ENCODE peak calls at places on chromosomes 2 and 18, in six cellular contexts. K, O, P, M, Q and T are unnamed samples.

GRCh38 chr2:6866239-6866745 is 585 bp upstream of the CMPK2 start:
- DNase-seq in K (peak; percentile 12), O (no peak), P (peak; percentile 32), M (no peak), Q (no peak), T (no peak)

GRCh38 chr2:104408266-104408665 is 445.6 kb upstream of the POU3F3 start:
- DNase-seq in K (no peak), O (no peak), P (peak; percentile 57), M (no peak), Q (no peak), T (no peak)

GRCh38 chr2:7758065-7758759 is 841.0 kb downstream of the RNF144A start:
- DNase-seq in K (no peak), O (no peak), P (peak; percentile 2), M (no peak), Q (no peak), T (no peak)

GRCh38 chr18:50614838-50615237 is 55.0 kb downstream of the MAPK4 start:
- DNase-seq in K (no peak), O (no peak), P (no peak), M (peak; percentile 20), Q (no peak), T (no peak)

GRCh38 chr2:151852260-151853069 is 24.2 kb upstream of the ARL5A start:
- DNase-seq in K (no peak), O (no peak), P (peak; percentile 20), M (no peak), Q (no peak), T (no peak)

GRCh38 chr2:27174638-27175037 is 25.8 kb downstream of the TCF23 start:
- DNase-seq in K (no peak), O (no peak), P (peak; percentile 19), M (no peak), Q (no peak), T (no peak)

GRCh38 chr18:27750014-27750413 is 426.9 kb downstream of the CDH2 start:
- DNase-seq in K (no peak), O (peak; percentile 49), P (peak; percentile 88), M (no peak), Q (no peak), T (no peak)

GRCh38 chr18:55477537-55478300 is 110.3 kb downstream of the TCF4 start:
- DNase-seq in K (peak; percentile 15), O (no peak), P (peak; percentile 74), M (no peak), Q (no peak), T (no peak)

GRCh38 chr18:39966275-39966674 is 1988.8 kb upstream of the PIK3C3 start:
- DNase-seq in K (no peak), O (no peak), P (no peak), M (no peak), Q (no peak), T (no peak)

GRCh38 chr2:70986499-70987189 is 8.0 kb downstream of the TEX261 start:
- DNase-seq in K (no peak), O (peak; percentile 25), P (no peak), M (no peak), Q (peak; percentile 28), T (no peak)

GRCh38 chr2:11309706-11310105 is 34.7 kb downstream of the ROCK2 start:
- DNase-seq in K (no peak), O (no peak), P (no peak), M (no peak), Q (no peak), T (no peak)

GRCh38 chr18:22439447-22439846 is 21.7 kb upstream of the CTAGE1 start:
- DNase-seq in K (no peak), O (no peak), P (peak; percentile 51), M (no peak), Q (no peak), T (no peak)

GRCh38 chr2:84899181-84899580 is 6.3 kb upstream of the TMSB10 start:
- DNase-seq in K (no peak), O (peak; percentile 28), P (no peak), M (no peak), Q (no peak), T (no peak)

GRCh38 chr2:60926751-60927568 is 45.6 kb downstream of the REL start:
- DNase-seq in K (no peak), O (no peak), P (peak; percentile 21), M (no peak), Q (no peak), T (no peak)
- H3K4me1 ChIP-seq in K (no peaks in the 10 kb centered on the region), O (peaks cover 8% of the 10 kb centered on the region), P (peaks cover 3% of the 10 kb centered on the region), M (no peaks in the 10 kb centered on the region), Q (no peaks in the 10 kb centered on the region), T (no peaks in the 10 kb centered on the region)

GRCh38 chr18:44079602-44080001 is 601.1 kb upstream of the SETBP1 start:
- DNase-seq in K (no peak), O (no peak), P (peak; percentile 96), M (no peak), Q (no peak), T (no peak)

GRCh38 chr18:44075038-44075437 is 605.6 kb upstream of the SETBP1 start:
- DNase-seq in K (no peak), O (no peak), P (no peak), M (no peak), Q (no peak), T (no peak)

DNA sequence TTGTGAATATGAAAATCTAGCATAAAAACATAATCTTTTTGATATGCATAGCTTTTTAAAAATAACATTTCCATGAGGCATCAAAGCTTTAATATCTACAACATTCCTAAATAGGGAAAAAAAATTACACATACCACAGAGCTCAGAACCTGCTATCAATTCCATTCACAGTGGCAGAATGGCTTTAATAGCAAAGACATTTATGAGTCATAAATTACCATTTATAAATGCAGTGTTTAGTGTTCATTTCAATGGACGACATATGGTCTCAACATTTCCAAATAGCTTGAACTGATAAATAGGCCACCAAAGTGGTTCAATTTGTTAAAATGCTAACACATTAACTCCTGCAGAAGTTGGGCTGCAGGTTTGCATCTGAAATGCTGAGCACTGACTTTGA is 600.6 kb upstream of the SETBP1 start:
- DNase-seq in K (no peak), O (no peak), P (peak; percentile 63), M (no peak), Q (no peak), T (no peak)
- H3K27ac ChIP-seq in K (no peak overlapping the region), O (no peak overlapping the region), P (no peak overlapping the region), M (no peak overlapping the region), Q (no peak overlapping the region), T (no peak overlapping the region)

DNA sequence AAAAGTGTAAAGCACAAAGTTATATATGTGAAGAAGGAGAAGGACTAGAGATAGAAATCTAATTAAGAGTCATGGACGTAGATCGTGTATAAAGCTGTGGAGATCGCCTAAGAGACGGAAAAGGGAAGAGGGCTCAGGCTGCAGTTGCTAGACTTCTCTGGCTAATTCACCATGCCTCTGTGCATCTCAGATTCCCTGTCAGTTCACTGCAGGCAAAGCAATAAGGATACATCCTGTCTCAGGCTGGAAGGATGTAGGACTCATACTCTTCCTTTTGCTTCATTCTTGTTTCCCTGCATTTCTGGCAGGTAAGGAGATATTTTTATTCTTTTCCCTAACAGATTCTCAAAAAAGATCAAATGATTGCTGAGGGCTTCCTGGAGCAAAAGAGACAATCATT is 112.6 kb downstream of the AP1S3 start:
- DNase-seq in K (no peak), O (no peak), P (peak; percentile 13), M (no peak), Q (no peak), T (no peak)
- H3K4me3 ChIP-seq in K (no peak overlapping the region), O (no peak overlapping the region), P (no peak overlapping the region), M (no peak overlapping the region), Q (no peak overlapping the region), T (no peak overlapping the region)

GRCh38 chr2:24352664-24353063 is 7.7 kb downstream of the ITSN2 start:
- DNase-seq in K (no peak), O (no peak), P (no peak), M (no peak), Q (no peak), T (no peak)

GRCh38 chr2:24351981-24352380 is 8.4 kb downstream of the ITSN2 start:
- DNase-seq in K (no peak), O (no peak), P (no peak), M (no peak), Q (no peak), T (no peak)

GRCh38 chr2:24354382-24354781 is 6.0 kb downstream of the ITSN2 start:
- DNase-seq in K (no peak), O (no peak), P (no peak), M (no peak), Q (no peak), T (no peak)

GRCh38 chr2:24353933-24354332 is 6.4 kb downstream of the ITSN2 start:
- DNase-seq in K (no peak), O (no peak), P (no peak), M (no peak), Q (no peak), T (no peak)

GRCh38 chr2:24353364-24353763 is 7.0 kb downstream of the ITSN2 start:
- DNase-seq in K (no peak), O (no peak), P (no peak), M (no peak), Q (no peak), T (no peak)
- H3K4me1 ChIP-seq in K (peaks cover 53% of the 10 kb centered on the region), O (peaks cover 5% of the 10 kb centered on the region), P (no peaks in the 10 kb centered on the region), M (peaks cover 21% of the 10 kb centered on the region), Q (peaks cover 66% of the 10 kb centered on the region), T (peaks cover 8% of the 10 kb centered on the region)

GRCh38 chr2:223922308-223922707 is 22.8 kb downstream of the WDFY1 start:
- DNase-seq in K (no peak), O (no peak), P (no peak), M (no peak), Q (no peak), T (no peak)

GRCh38 chr2:223916181-223916900 is 28.8 kb downstream of the WDFY1 start:
- DNase-seq in K (no peak), O (no peak), P (no peak), M (no peak), Q (no peak), T (no peak)

GRCh38 chr2:223920109-223920508 is 25.0 kb downstream of the WDFY1 start:
- DNase-seq in K (no peak), O (no peak), P (no peak), M (no peak), Q (no peak), T (no peak)

GRCh38 chr2:223921204-223921603 is 23.9 kb downstream of the WDFY1 start:
- DNase-seq in K (no peak), O (no peak), P (no peak), M (no peak), Q (no peak), T (no peak)

DNA sequence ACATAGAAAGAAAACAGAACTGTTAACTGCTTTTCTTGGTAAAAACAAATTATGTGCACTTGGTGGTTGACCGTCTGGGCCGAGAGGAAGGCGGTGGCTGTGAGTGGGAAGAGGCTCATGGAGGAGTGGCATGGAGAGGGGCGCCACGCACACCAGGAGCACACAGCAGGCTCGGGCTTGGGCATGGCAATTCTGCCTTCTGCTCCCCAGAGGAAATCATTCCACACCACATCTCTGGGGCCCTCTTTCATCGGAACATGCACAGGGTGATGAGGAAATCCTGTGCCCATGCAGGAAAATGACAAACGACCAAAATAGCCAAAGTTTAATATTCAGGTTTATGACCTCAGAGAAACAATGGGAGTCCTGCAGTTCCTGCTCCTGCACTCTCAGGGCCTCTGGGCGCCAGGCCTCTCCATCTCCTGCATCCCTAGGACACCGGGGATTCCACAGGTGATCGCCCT is 26.4 kb downstream of the WDFY1 start:
- DNase-seq in K (no peak), O (no peak), P (no peak), M (no peak), Q (no peak), T (no peak)
- H3K27ac ChIP-seq in K (no peak overlapping the region), O (no peak overlapping the region), P (no peak overlapping the region), M (no peak overlapping the region), Q (no peak overlapping the region), T (no peak overlapping the region)

GRCh38 chr2:3314626-3315025 is 63.0 kb downstream of the EIPR1 start:
- DNase-seq in K (no peak), O (no peak), P (no peak), M (no peak), Q (no peak), T (no peak)
- H3K4me3 ChIP-seq in K (no peak overlapping the region), O (no peak overlapping the region), P (no peak overlapping the region), M (no peak overlapping the region), Q (no peak overlapping the region), T (no peak overlapping the region)